ENCODE peak calls at places on chromosomes 3 and 15, in nine cellular contexts. M is cardiac muscle cell; O is activated CD4-positive, alpha-beta T cell treated with anti-CD3 and anti-CD28 coated beads, Interleukin-2, amount 10 ng/mL, durations not matched to agents 7 days and 5 days; X is progenitor cell of endocrine pancreas; S is fibroblast of lung; U is NCI-H345; L is activated CD8-positive, alpha-beta memory T cell treated with anti-CD3 and anti-CD28 coated beads for 1 hour; E is bronchial epithelial cell; P is NCI-H1092 treated with DMSO at 0.1 percent for 48 hours. Q is an unnamed sample.

GRCh38 chr3:121748638-121749275 is 784 bp downstream of the GOLGB1 start:
- DNase-seq in M (no peak), O (peak), X (no peak), S (peak), U (no peak), L (no peak), E (peak), P (no peak), Q (peak)

GRCh38 chr15:79592126-79592525 is 160.0 kb downstream of the MINAR1 start:
- DNase-seq in M (no peak), O (no peak), X (no peak), S (no peak), U (no peak), L (no peak), E (no peak), P (no peak), Q (no peak)

GRCh38 chr3:127013758-127014535 is 31.0 kb downstream of the PLXNA1 start:
- DNase-seq in M (no peak), O (no peak), X (no peak), S (no peak), U (no peak), L (no peak), E (no peak), P (no peak), Q (no peak)

GRCh38 chr3:122324871-122325323 is at the start of gene CSTA:
- DNase-seq in M (peak), O (no peak), X (no peak), S (no peak), U (no peak), L (no peak), E (peak), P (no peak), Q (no peak)

GRCh38 chr3:61575893-61576292 is 14.5 kb downstream of the PTPRG start:
- DNase-seq in M (no peak), O (no peak), X (no peak), S (no peak), U (no peak), L (no peak), E (peak), P (no peak), Q (no peak)

GRCh38 chr3:77420316-77420715 is 380.4 kb downstream of the ROBO2 start:
- DNase-seq in M (no peak), O (no peak), X (no peak), S (no peak), U (peak), L (no peak), E (no peak), P (peak), Q (peak)

GRCh38 chr15:25793354-25794050 is 69.6 kb downstream of the ATP10A start:
- DNase-seq in M (no peak), O (no peak), X (no peak), S (no peak), U (no peak), L (no peak), E (no peak), P (no peak), Q (no peak)

GRCh38 chr3:128800241-128801187 is 74.5 kb downstream of the RAB7A start:
- DNase-seq in M (no peak), O (peak), X (no peak), S (no peak), U (no peak), L (no peak), E (no peak), P (no peak), Q (no peak)

GRCh38 chr3:187725218-187725617 is 20.1 kb downstream of the BCL6 start:
- DNase-seq in M (no peak), O (no peak), X (no peak), S (no peak), U (no peak), L (no peak), E (no peak), P (no peak), Q (no peak)

GRCh38 chr3:155549087-155549486 is 195.8 kb downstream of the PLCH1 start:
- DNase-seq in M (no peak), O (no peak), X (no peak), S (no peak), U (no peak), L (no peak), E (no peak), P (no peak), Q (no peak)

GRCh38 chr3:152272771-152273242 is 4.1 kb downstream of the MBNL1 start:
- DNase-seq in M (peak), O (no peak), X (no peak), S (peak), U (no peak), L (no peak), E (peak), P (no peak), Q (no peak)

GRCh38 chr3:197878427-197878826 is 71.6 kb upstream of the RPL35A start:
- DNase-seq in M (no peak), O (peak), X (no peak), S (peak), U (no peak), L (no peak), E (no peak), P (no peak), Q (no peak)

GRCh38 chr3:190056795-190057194 is 63.9 kb downstream of the P3H2 start:
- DNase-seq in M (no peak), O (no peak), X (no peak), S (peak), U (no peak), L (no peak), E (no peak), P (no peak), Q (no peak)

GRCh38 chr3:10437272-10437994 is 68.0 kb downstream of the ATP2B2 start:
- DNase-seq in M (peak), O (peak), X (no peak), S (peak), U (no peak), L (peak), E (peak), P (no peak), Q (no peak)

GRCh38 chr15:74442604-74443003 is 8.8 kb upstream of the SEMA7A start:
- DNase-seq in M (no peak), O (no peak), X (no peak), S (no peak), U (no peak), L (no peak), E (no peak), P (no peak), Q (no peak)

GRCh38 chr3:192514081-192514753 is 213.1 kb downstream of the FGF12 start:
- DNase-seq in M (peak), O (no peak), X (peak), S (peak), U (peak), L (no peak), E (peak), P (peak), Q (peak)

GRCh38 chr3:125613204-125613603 is 17.9 kb upstream of the OSBPL11 start:
- DNase-seq in M (no peak), O (no peak), X (no peak), S (no peak), U (no peak), L (no peak), E (no peak), P (no peak), Q (no peak)

GRCh38 chr15:65303687-65304392 is 637 bp upstream of the RNU5B-1 start:
- DNase-seq in M (peak), O (no peak), X (no peak), S (peak), U (peak), L (peak), E (peak), P (peak), Q (no peak)

GRCh38 chr3:159804726-159805410 is 183.8 kb upstream of the IL12A start:
- DNase-seq in M (peak), O (peak), X (peak), S (peak), U (peak), L (no peak), E (peak), P (peak), Q (peak)

GRCh38 chr15:39682366-39682765 is 100.3 kb downstream of the FSIP1 start:
- DNase-seq in M (no peak), O (no peak), X (no peak), S (peak), U (no peak), L (no peak), E (no peak), P (no peak), Q (no peak)

GRCh38 chr3:169400205-169400604 is 263.3 kb downstream of the MECOM start:
- DNase-seq in M (no peak), O (no peak), X (no peak), S (no peak), U (no peak), L (no peak), E (no peak), P (peak), Q (no peak)

GRCh38 chr3:126964950-126965349 is 18.0 kb upstream of the PLXNA1 start:
- DNase-seq in M (no peak), O (no peak), X (no peak), S (no peak), U (no peak), L (no peak), E (no peak), P (no peak), Q (no peak)

GRCh38 chr15:42858540-42858939 is 62.0 kb downstream of the TTBK2 start:
- DNase-seq in M (no peak), O (no peak), X (no peak), S (no peak), U (no peak), L (no peak), E (peak), P (no peak), Q (no peak)

GRCh38 chr15:58839485-58839884 is 68.4 kb downstream of the MINDY2 start:
- DNase-seq in M (peak), O (no peak), X (no peak), S (no peak), U (no peak), L (no peak), E (peak), P (no peak), Q (no peak)

GRCh38 chr3:59424268-59425010 is 374.6 kb upstream of the CFAP20DC start:
- DNase-seq in M (peak), O (peak), X (no peak), S (peak), U (no peak), L (no peak), E (peak), P (no peak), Q (no peak)

GRCh38 chr3:143283432-143284128 is 164.0 kb downstream of the CHST2 start:
- DNase-seq in M (no peak), O (no peak), X (no peak), S (peak), U (no peak), L (no peak), E (peak), P (no peak), Q (no peak)

GRCh38 chr3:43418601-43419272 is 132.4 kb downstream of the SNRK start:
- DNase-seq in M (peak), O (no peak), X (no peak), S (peak), U (no peak), L (no peak), E (no peak), P (no peak), Q (no peak)

Q was measured in NCI-H1930.